ENCODE peak calls at places on chromosomes 1 and 21, in seven cellular contexts. A is neural crest cell, M is heart left ventricle, Y is astrocyte of the spinal cord, B is epithelial cell of esophagus, U is HFF-Myc, L is endothelial cell. K is an unnamed sample.

GRCh38 chr1:113281550-113281949 is 108.8 kb upstream of the MAGI3 start:
- DNase-seq in U (no peak), A (no peak), B (no peak), M (no peak), Y (no peak), L (no peak), K (no peak)

GRCh38 chr1:18932387-18932786 is 24.1 kb downstream of the IFFO2 start:
- DNase-seq in L (no peak), B (peak), A (no peak), U (no peak), Y (no peak), M (no peak), K (no peak)

GRCh38 chr1:8562881-8563865 is 245.3 kb downstream of the SLC45A1 start:
- DNase-seq in U (no peak), Y (no peak), B (no peak), A (no peak), M (no peak), L (no peak), K (no peak)

GRCh38 chr1:182707116-182707515 is 22.7 kb upstream of the RGS8 start:
- DNase-seq in Y (peak), L (no peak), U (no peak), B (no peak), M (peak), A (no peak), K (no peak)

GRCh38 chr21:17612023-17612564 is 607 bp downstream of the BTG3 start:
- DNase-seq in M (peak), A (peak), B (peak), L (peak), U (no peak), Y (no peak), K (peak)

GRCh38 chr1:8651236-8651890 is 166.1 kb downstream of the RERE start:
- DNase-seq in B (no peak), Y (no peak), U (no peak), A (no peak), L (no peak), M (no peak), K (no peak)

GRCh38 chr1:200036616-200037270 is 9.2 kb downstream of the NR5A2 start:
- DNase-seq in B (no peak), M (no peak), L (no peak), A (no peak), Y (no peak), U (no peak), K (no peak)

GRCh38 chr1:64686828-64687724 is 57.8 kb upstream of the RAVER2 start:
- DNase-seq in L (peak), B (peak), A (peak), M (no peak), Y (peak), U (no peak), K (no peak)

GRCh38 chr1:175208773-175209492 is 16.4 kb upstream of the KIAA0040 start:
- DNase-seq in U (no peak), L (no peak), Y (no peak), A (no peak), M (no peak), B (no peak), K (no peak)

GRCh38 chr1:36253463-36253862 is 29.2 kb downstream of the THRAP3 start:
- DNase-seq in M (no peak), L (no peak), A (no peak), U (no peak), B (no peak), Y (peak), K (no peak)

GRCh38 chr1:204358605-204359004 is 1.1 kb downstream of the PLEKHA6 start:
- DNase-seq in A (no peak), L (no peak), B (no peak), Y (no peak), M (no peak), U (no peak), K (no peak)

GRCh38 chr1:209549384-209550001 is 34.0 kb upstream of the CAMK1G start:
- DNase-seq in A (peak), L (peak), M (no peak), Y (no peak), B (no peak), U (no peak), K (no peak)

DNA sequence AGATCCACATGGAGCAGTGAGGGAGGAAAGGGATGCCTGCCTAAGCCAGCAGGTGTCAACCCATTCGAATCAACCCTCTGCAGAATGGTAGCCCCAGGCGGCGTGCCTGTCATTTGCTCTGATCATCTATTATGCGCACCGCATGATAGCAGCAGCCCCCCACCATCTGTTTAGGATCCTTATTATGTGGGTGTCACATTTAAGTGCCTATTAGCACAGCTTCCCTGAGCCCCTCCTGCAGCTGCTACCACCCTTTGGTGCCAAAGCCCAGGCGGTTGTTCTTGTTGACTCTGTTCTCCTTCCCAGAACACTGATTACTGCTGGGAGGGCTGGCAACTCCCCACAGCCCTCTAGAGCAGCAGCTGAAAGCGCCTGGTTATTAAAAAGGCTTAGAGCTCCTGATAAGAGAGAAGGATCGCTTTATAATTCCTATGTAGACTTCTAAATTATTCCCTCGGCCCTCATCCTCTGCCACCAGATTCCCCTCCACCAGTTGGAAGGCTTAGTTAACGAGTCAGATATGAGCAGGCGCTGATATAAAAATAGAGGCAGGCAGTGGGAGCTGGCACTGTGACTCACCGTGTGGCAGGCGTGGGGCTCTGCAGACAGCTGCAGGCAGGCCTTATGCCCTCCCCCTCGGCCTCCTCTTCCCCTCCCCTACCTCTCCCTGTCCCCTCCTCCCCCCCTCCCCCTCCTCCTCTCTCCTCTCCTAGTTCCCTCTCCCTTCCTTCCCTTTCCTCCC is 23.0 kb downstream of the ACTA1 start:
- DNase-seq in Y (peak), A (no peak), U (no peak), B (peak), L (no peak), M (peak), K (no peak)
- TF ChIP-seq CTCF in Y (no peak), A (no peak), U (no peak), B (no peak), L (no peak), M (no peak), K (no peak)

DNA sequence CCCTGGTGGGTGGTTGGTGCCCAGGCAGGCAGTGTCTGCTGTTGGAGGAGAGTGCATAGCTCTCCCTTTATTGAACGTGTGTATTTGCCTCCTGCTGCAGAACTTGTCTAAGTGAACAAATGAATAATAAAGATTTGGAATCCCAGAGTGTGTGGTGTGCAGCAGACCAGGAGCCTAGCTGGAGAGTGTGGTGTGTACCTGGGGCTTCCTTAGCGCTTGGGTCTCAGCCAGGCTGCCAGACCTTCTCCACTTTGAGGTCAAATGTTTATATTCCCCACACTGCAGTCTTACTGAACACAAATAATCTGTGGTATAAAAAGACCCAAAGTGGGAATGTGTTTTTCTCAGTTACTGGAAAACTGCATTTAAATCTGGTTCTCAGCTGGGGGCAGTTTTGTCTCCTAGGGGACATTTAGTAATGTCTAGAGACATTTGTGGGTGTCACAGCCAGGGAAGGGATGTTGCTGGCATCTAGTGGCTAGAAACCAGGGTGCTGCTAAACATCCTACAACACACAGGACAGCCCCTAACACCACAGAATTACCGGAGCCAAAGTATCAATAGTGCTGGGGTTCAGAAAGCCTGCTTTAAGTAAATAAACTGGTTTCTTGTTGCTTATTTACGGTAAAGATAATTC is 23.6 kb downstream of the SLC37A1 start:
- DNase-seq in L (no peak), Y (no peak), B (peak), U (no peak), M (no peak), A (no peak), K (no peak)
- TF ChIP-seq CTCF in L (no peak), Y (peak), B (peak), U (peak), M (no peak), A (peak), K (peak)

DNA sequence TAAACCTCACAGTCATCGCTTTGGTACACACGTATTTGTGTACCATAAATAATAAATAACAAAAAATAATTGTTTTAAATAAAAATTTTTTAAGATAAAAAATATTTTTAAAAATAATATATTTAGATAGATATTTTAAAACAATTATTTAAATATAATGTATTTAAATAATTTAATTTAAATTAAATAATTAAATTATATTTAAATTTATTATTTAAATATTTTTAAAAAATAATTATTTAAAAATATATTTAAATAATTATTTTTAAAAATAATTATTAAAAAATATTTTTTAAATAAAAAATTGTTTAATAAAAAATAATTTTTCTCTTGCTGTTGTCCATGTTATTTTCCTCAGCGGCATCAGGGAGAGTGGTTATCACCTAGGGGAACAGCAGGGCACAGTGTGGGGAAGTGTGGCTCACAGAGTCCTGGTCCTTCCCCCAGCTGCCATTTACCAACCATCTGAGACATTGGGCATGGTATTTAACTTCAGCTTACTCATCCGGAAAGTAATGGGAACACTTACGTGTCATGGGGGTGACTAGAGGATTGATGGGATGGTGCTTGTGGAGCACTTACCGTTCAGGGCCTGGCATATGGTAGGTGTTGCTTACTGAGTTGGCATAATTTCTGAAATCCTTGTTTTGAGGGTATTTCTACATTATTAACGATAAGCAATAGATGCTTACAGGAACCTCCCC is 92.9 kb upstream of the TSPAN2 start:
- DNase-seq in A (no peak), M (no peak), U (no peak), B (peak), L (no peak), Y (no peak), K (no peak)
- TF ChIP-seq CTCF in A (no peak), M (no peak), U (no peak), B (no peak), L (no peak), Y (no peak), K (no peak)

GRCh38 chr1:188365874-188366273 is 1537.1 kb downstream of the PLA2G4A start:
- DNase-seq in M (no peak), B (no peak), Y (no peak), A (no peak), U (no peak), L (no peak), K (no peak)
- TF ChIP-seq CTCF in M (no peak), B (no peak), Y (no peak), A (no peak), U (no peak), L (no peak), K (peak)

DNA sequence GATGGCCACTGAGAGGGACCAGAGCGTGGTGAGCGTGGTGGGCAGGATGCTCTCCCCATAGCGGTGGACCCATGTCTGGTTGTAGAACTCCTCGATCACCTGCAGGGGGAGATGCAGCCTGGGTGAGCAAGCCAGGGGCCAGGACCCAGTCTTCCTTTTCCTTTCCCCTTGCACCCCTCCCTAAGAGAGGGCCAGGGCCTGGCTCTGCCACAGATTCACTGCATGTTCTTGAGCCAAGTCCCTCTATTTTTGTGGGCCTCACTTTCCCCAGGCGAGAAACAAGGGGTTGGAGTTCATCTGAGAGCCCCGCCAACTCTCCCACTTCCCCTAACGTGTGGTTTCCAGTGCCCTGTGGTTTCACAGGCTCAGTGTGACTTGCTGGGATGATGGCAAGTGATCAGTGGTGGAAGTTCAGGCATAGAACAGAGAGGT is 27.5 kb downstream of the SLC2A1 start:
- DNase-seq in U (no peak), A (no peak), Y (no peak), B (peak), L (peak), M (no peak), K (no peak)
- TF ChIP-seq CTCF in U (peak), A (peak), Y (peak), B (peak), L (peak), M (peak), K (peak)

DNA sequence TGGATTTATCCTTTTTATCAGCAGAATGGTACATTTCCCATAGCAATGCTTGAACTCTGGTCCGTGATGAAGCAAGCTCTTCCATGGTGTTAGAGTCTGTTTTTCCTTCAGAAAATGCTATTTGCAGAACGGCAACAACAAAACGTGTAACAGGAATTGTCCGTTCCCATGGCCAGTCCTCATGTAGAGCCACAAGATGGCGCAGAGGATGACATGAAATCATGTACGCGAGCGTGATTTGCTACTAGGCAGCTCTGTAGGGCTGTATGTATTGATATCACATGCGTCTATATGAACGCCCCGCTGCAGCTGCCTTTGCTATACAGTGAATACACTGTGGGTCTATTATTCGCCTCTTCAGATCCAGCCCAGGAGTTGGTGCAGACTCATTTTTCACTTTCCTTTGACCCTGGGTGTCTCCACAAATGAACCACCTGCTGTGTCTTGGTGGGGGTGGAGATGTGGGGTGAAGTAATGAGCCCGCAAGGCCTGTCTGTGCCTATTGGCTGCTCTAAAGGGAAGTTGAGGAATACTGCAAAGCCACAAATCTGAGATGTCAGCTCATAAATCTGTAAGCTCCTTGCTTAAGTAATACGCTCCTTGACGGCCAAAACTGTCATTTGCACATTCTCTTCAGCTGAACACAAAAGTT is 361.5 kb downstream of the KIF26B start:
- DNase-seq in B (no peak), M (no peak), U (no peak), A (no peak), L (no peak), Y (peak), K (no peak)
- TF ChIP-seq CTCF in B (no peak), M (no peak), U (peak), A (no peak), L (no peak), Y (peak), K (no peak)

GRCh38 chr1:157158967-157159366 is 20.8 kb upstream of the ETV3 start:
- DNase-seq in Y (no peak), L (no peak), B (no peak), U (no peak), M (no peak), A (no peak), K (no peak)
- TF ChIP-seq CTCF in Y (no peak), L (no peak), B (no peak), U (no peak), M (no peak), A (no peak), K (no peak)

GRCh38 chr1:203351037-203351625 is at the start of gene FMOD:
- DNase-seq in U (no peak), B (no peak), Y (no peak), A (no peak), L (no peak), M (peak), K (no peak)
- TF ChIP-seq CTCF in U (no peak), B (no peak), Y (peak), A (no peak), L (no peak), M (no peak), K (no peak)

DNA sequence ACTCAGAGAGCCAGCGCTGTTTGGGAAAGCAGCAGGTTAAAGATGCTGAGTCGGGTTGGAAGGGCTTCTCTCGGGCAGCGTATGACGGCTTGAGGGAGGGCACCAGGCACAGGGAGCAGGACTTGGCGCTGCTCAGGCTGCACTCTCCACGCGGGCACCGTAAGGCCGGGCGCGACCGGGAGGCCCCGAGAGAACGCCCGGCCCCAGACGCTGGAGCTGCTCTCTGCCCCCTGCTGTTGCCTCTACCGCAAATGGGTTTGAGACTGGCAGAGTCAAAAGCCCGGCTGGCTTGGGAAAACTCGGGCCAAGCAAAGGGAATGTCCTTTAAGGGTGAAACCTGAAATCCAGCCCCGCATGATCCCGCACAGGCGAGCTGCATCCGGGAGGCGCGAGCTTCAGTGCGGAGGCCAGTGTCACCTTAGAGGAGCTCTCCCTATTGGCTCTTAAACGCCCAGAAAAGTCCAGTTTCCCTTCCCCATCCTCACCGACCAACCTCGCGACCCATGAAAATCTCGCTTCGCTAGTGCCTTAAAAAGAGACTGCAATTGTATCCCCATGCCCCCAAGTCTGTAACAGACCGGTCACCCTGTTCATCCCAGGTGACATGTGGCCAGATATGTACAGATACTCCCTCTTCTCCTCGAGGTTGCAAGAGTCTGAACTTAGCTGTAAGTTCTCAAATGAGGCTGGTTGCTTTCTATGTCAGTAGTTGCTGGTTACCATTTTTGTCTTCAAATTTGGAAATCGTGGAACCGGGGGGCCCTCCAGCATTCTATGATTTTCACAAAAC is 1.1 kb downstream of the PRRX1 start:
- DNase-seq in Y (peak), M (peak), A (no peak), B (peak), U (no peak), L (peak), K (no peak)
- TF ChIP-seq CTCF in Y (peak), M (no peak), A (peak), B (no peak), U (peak), L (no peak), K (peak)